ENCODE peak calls at places on chromosomes 7 and 10, in five cellular contexts. X, J, H, E and G are unnamed samples.

GRCh38 chr7:51121945-51122425 is 194.6 kb downstream of the COBL start:
- DNase-seq in X (no peak), J (no peak), H (peak; percentile 41), E (no peak), G (no peak)

GRCh38 chr7:21281193-21281592 is 146.7 kb upstream of the SP4 start:
- DNase-seq in X (no peak), J (no peak), H (no peak), E (no peak), G (no peak)

GRCh38 chr10:125048101-125048864 is 106.4 kb downstream of the ZRANB1 start:
- DNase-seq in X (peak; percentile 52), J (peak; percentile 92), H (peak; percentile 95), E (no peak), G (peak; percentile 84)

GRCh38 chr7:45162311-45162845 is 4.8 kb downstream of the RAMP3 start:
- DNase-seq in X (no peak), J (no peak), H (no peak), E (no peak), G (no peak)

GRCh38 chr7:55794527-55794926 is 68.0 kb downstream of the SEPTIN14 start:
- DNase-seq in X (no peak), J (no peak), H (no peak), E (no peak), G (no peak)

GRCh38 chr7:13829231-13829630 is 160.2 kb downstream of the ETV1 start:
- DNase-seq in X (no peak), J (no peak), H (no peak), E (no peak), G (no peak)

GRCh38 chr7:84123903-84124573 is 70.6 kb downstream of the SEMA3A start:
- DNase-seq in X (peak; percentile 2), J (no peak), H (no peak), E (no peak), G (no peak)

GRCh38 chr10:5508786-5509185 is 9.4 kb upstream of the CALML5 start:
- DNase-seq in X (no peak), J (no peak), H (no peak), E (no peak), G (no peak)

GRCh38 chr7:152551304-152552036 is 115.7 kb upstream of the KMT2C start:
- DNase-seq in X (peak; percentile 32), J (no peak), H (no peak), E (no peak), G (no peak)

GRCh38 chr7:145212050-145212449 is 376.2 kb upstream of the TPK1 start:
- DNase-seq in X (no peak), J (no peak), H (no peak), E (no peak), G (no peak)

GRCh38 chr10:122446668-122447410 is 7.6 kb upstream of the ARMS2 start:
- DNase-seq in X (no peak), J (peak; percentile 28), H (no peak), E (no peak), G (no peak)

GRCh38 chr7:65251851-65252620 is 121.6 kb upstream of the ZNF92 start:
- DNase-seq in X (peak; percentile 53), J (peak; percentile 63), H (peak; percentile 85), E (peak; percentile 27), G (peak; percentile 82)

GRCh38 chr7:37806152-37806551 is 42.2 kb upstream of the NME8 start:
- DNase-seq in X (no peak), J (no peak), H (no peak), E (no peak), G (no peak)
- TF ChIP-seq KDM1A in X (no peak), J (no peak), H (no peak), E (no peak), G (no peak)

GRCh38 chr7:4282434-4283223 is 399.5 kb upstream of the FOXK1 start:
- DNase-seq in X (no peak), J (peak; percentile 69), H (no peak), E (no peak), G (no peak)

GRCh38 chr7:4288791-4289190 is 393.3 kb upstream of the FOXK1 start:
- DNase-seq in X (no peak), J (no peak), H (no peak), E (no peak), G (no peak)

GRCh38 chr7:4286281-4286680 is 395.8 kb upstream of the FOXK1 start:
- DNase-seq in X (no peak), J (no peak), H (no peak), E (no peak), G (no peak)
- TF ChIP-seq KDM1A in X (no peak), J (no peak), H (no peak), E (no peak), G (no peak)

GRCh38 chr7:88226201-88226600 is 6.4 kb upstream of the SRI start:
- DNase-seq in X (peak; percentile 31), J (no peak), H (no peak), E (no peak), G (no peak)
- TF ChIP-seq KDM1A in X (no peak), J (no peak), H (no peak), E (no peak), G (no peak)

GRCh38 chr7:77839919-77840318 is 41.3 kb downstream of the PHTF2 start:
- DNase-seq in X (no peak), J (no peak), H (no peak), E (no peak), G (no peak)

GRCh38 chr7:77837966-77838365 is 39.4 kb downstream of the PHTF2 start:
- DNase-seq in X (no peak), J (no peak), H (no peak), E (no peak), G (no peak)

GRCh38 chr7:77837275-77837674 is 38.7 kb downstream of the PHTF2 start:
- DNase-seq in X (no peak), J (no peak), H (no peak), E (no peak), G (no peak)

GRCh38 chr7:77843194-77843593 is 44.6 kb downstream of the PHTF2 start:
- DNase-seq in X (no peak), J (no peak), H (no peak), E (no peak), G (peak; percentile 63)

DNA sequence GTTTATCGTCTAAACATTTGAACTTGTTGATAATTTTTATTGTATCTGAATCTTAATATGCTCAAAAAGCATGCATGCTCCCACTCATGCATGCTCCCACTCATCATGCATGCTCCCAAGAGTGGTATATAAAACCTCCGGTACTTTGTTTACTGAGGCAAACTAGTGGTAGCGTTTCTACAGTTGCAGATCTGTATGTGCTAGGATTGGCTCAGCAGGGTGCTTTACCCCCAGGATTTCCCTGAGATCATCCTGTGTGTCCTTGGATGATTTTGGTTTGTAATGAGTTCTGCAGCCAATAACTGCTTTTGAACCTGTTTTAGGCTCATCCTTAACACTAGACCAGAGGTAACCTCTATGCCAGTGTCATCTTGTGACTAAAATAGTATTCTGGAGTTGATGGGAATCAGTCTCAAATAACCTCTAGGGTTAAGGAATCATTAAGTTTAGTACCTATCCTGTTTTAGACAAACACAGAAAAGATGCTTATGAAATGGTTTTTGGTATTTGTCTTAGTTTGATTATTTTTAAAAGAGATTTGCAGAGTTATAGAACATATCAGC is 40.4 kb downstream of the PHTF2 start:
- DNase-seq in X (no peak), J (no peak), H (no peak), E (no peak), G (no peak)
- TF ChIP-seq KDM1A in X (no peak), J (no peak), H (no peak), E (no peak), G (no peak)

DNA sequence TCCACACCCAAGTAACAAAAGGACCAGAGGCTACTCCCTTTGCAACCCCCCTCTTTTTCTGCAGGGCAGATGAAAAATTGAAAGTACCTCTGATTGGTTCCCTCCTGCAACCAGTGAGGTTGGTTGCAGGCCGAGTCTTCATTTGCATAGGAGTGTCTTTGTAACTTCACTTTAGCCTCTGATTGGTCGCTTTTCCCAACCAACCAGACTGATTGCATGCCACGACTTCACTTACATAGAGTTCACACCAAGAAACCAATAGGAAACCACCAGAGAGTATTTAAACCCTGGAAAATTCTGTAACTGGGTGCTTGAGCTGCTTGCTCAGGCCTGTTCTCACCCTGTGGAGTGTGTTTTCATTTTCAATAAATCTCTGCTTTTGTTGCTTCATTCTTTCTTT is 223.8 kb downstream of the GFRA1 start:
- DNase-seq in X (no peak), J (no peak), H (no peak), E (no peak), G (no peak)
- TF ChIP-seq KDM1A in X (no peak), J (no peak), H (no peak), E (no peak), G (no peak)

GRCh38 chr10:91250341-91250740 is 29.9 kb downstream of the PCGF5 start:
- DNase-seq in X (no peak), J (no peak), H (no peak), E (no peak), G (no peak)

GRCh38 chr10:91253300-91253699 is 32.8 kb downstream of the PCGF5 start:
- DNase-seq in X (no peak), J (no peak), H (no peak), E (no peak), G (no peak)

GRCh38 chr10:91249700-91250099 is 29.2 kb downstream of the PCGF5 start:
- DNase-seq in X (no peak), J (no peak), H (no peak), E (no peak), G (no peak)

GRCh38 chr10:91247360-91248111 is 27.1 kb downstream of the PCGF5 start:
- DNase-seq in X (no peak), J (no peak), H (no peak), E (no peak), G (peak; percentile 47)

GRCh38 chr10:91251430-91252056 is 31.1 kb downstream of the PCGF5 start:
- DNase-seq in X (peak; percentile 54), J (peak; percentile 40), H (no peak), E (peak; percentile 30), G (peak; percentile 40)
- TF ChIP-seq KDM1A in X (no peak), J (no peak), H (no peak), E (no peak), G (no peak)